ENCODE peak calls at places on chromosome 19, in nine cellular contexts. Q, R, P, X, W, V, E, N and Z are unnamed samples.

GRCh38 chr19:14089412-14089661 is 1.2 kb downstream of the SAMD1 start:
- DNase-seq in Q (peak; percentile 29), X (no peak), W (no peak), N (no peak), R (no peak), V (no peak), E (peak; percentile 36), P (no peak), Z (no peak)

GRCh38 chr19:52115526-52116053 is 20.0 kb upstream of the ZNF841 start:
- DNase-seq in V (no peak), N (no peak), X (no peak), R (no peak), W (no peak), E (no peak), Q (no peak), P (no peak), Z (no peak)

GRCh38 chr19:15260939-15261338 is 28.7 kb upstream of the EPHX3 start:
- DNase-seq in Q (peak; percentile 39), E (no peak), R (no peak), N (no peak), V (no peak), W (no peak), X (no peak), P (no peak), Z (no peak)

GRCh38 chr19:40335101-40335500 is 13.1 kb downstream of the C19orf47 start:
- DNase-seq in Q (no peak), W (no peak), R (no peak), X (no peak), P (no peak), V (no peak), N (no peak), E (no peak), Z (no peak)

GRCh38 chr19:29811125-29812079 is at the start of gene CCNE1:
- DNase-seq in X (peak; percentile 43), V (peak; percentile 92), Q (peak; percentile 90), R (no peak), E (peak; percentile 75), P (peak; percentile 91), N (peak; percentile 67), W (peak; percentile 95), Z (peak; percentile 93)

GRCh38 chr19:4130635-4131438 is 6.9 kb upstream of the MAP2K2 start:
- DNase-seq in P (no peak), V (no peak), W (no peak), E (peak; percentile 80), X (peak; percentile 40), R (peak; percentile 69), N (no peak), Q (peak; percentile 83), Z (no peak)

GRCh38 chr19:31784631-31785237 is 435.5 kb upstream of the TSHZ3 start:
- DNase-seq in V (no peak), E (peak; percentile 20), Q (no peak), N (no peak), R (no peak), W (no peak), P (no peak), X (no peak), Z (no peak)

GRCh38 chr19:3692141-3693029 is 7.9 kb downstream of the PIP5K1C start:
- DNase-seq in W (no peak), N (no peak), V (peak; percentile 42), R (no peak), E (no peak), P (no peak), X (no peak), Q (no peak), Z (peak; percentile 30)

GRCh38 chr19:50480281-50481111 is 3.8 kb upstream of the GARIN5A start:
- DNase-seq in P (no peak), E (no peak), V (no peak), R (no peak), W (no peak), X (no peak), Q (no peak), N (no peak), Z (no peak)

GRCh38 chr19:50485284-50485955 is 8.8 kb upstream of the GARIN5A start:
- DNase-seq in Q (no peak), V (no peak), P (no peak), X (no peak), W (no peak), R (no peak), N (no peak), E (no peak), Z (no peak)

GRCh38 chr19:50482271-50482855 is 5.7 kb upstream of the GARIN5A start:
- DNase-seq in V (no peak), Q (no peak), P (no peak), E (no peak), R (no peak), X (no peak), W (no peak), N (no peak), Z (no peak)

GRCh38 chr19:50481351-50482149 is 4.9 kb upstream of the GARIN5A start:
- DNase-seq in W (no peak), Q (no peak), V (no peak), P (no peak), N (no peak), X (no peak), R (no peak), E (no peak), Z (no peak)

GRCh38 chr19:50482886-50483285 is 6.2 kb upstream of the GARIN5A start:
- DNase-seq in W (no peak), N (no peak), E (no peak), R (no peak), Q (no peak), P (no peak), X (no peak), V (no peak), Z (no peak)
- H3K27ac ChIP-seq in W (no peak overlapping the region), N (no peak overlapping the region), E (no peak overlapping the region), R (no peak overlapping the region), Q (no peak overlapping the region), P (no peak overlapping the region), X (no peak overlapping the region), V (no peak overlapping the region), Z (no peak overlapping the region)

GRCh38 chr19:28601723-28602440 is 611.1 kb downstream of the UQCRFS1 start:
- DNase-seq in Q (no peak), V (no peak), P (no peak), E (no peak), X (no peak), W (no peak), N (no peak), R (no peak), Z (no peak)

GRCh38 chr19:28603453-28603852 is 609.5 kb downstream of the UQCRFS1 start:
- DNase-seq in N (no peak), W (no peak), R (no peak), E (no peak), Q (no peak), V (no peak), X (no peak), P (no peak), Z (no peak)

GRCh38 chr19:28605501-28606268 is 607.3 kb downstream of the UQCRFS1 start:
- DNase-seq in N (no peak), R (no peak), W (no peak), Q (no peak), X (no peak), V (no peak), P (no peak), E (no peak), Z (no peak)

GRCh38 chr19:28606269-28607032 is 606.5 kb downstream of the UQCRFS1 start:
- DNase-seq in R (no peak), W (no peak), P (no peak), N (no peak), V (no peak), E (no peak), Q (peak; percentile 18), X (no peak), Z (no peak)

DNA sequence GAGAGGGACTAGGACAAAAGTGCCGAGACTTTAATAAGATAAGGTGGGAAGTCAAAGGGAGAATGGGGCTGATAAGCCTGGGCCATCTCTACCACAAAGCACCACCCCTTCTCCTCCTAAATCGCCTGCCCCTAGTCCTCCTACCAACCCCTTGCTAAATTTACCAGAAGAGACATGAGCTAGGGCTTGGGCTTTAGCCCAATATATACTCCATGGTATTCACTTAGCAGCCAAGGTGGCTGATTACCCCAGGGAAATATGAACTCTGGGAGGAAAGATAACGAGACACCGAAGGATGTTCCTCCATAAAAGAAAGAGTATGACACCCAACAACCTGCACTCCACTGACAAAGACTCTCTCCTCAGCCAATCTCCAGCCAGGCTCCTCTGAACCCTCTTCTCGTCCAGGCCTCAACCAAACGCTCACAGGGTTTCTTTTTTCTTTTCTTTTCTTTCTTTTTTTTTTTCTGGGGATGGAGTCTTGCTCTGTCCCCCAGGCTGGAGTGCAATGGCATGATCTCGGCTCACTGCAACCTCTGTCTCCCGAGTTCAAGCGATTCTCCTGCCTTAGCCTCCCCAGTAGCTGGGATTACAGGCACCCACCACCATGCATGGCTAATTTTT is 610.2 kb downstream of the UQCRFS1 start:
- DNase-seq in V (no peak), N (no peak), Q (no peak), E (no peak), W (no peak), X (no peak), R (no peak), P (no peak), Z (no peak)
- H3K4me1 ChIP-seq in V (no peaks in the 10 kb centered on the region), N (no peaks in the 10 kb centered on the region), Q (no peaks in the 10 kb centered on the region), E (no peaks in the 10 kb centered on the region), W (no peaks in the 10 kb centered on the region), X (no peaks in the 10 kb centered on the region), R (no peaks in the 10 kb centered on the region), P (no peaks in the 10 kb centered on the region), Z (no peaks in the 10 kb centered on the region)

DNA sequence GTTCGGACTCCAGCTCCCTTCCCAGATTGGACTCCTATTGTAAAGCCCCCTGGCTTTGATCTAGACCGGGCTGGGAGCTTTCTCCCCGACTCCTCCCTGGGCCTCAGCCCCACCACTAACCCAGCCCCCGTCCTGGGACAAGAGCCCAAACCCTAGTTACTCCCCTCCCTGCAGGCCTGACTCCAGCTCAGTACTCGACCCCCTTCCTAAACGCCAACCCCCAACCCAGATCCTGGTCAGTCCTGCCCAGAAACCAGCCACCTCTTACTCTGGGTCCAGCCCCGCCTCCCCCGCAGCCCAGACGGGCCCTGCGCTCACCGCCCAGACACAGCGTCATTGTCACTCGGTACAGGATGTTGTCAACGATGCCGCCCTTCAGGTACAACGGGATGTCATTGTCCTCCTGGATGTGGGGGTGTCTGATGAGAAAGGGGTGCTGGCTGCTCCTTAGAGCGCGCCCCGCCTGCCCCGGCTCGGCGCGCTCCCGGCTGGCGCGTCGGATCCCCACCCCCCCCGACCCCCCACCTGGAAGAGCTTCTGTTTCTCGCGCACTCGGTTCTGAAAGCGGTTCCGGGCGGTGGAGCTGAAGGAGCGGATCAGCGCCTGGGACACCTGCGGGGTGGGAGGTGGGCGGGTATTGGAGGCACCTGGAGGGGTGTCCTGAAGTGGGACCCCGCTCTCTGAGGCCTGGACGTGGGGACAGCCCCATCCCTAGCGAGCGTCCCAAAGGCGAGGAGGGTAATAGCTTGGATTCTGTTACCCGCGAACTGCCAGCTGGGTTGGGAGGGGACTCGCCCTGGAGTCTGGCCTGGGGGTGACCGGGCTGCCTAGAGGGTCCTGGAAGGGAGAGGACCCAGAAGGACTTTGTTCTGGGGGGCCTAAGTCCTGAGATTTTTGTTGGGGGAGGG is 849 bp downstream of the COX7A1 start:
- DNase-seq in X (no peak), N (peak; percentile 34), Q (no peak), R (no peak), P (peak; percentile 68), W (no peak), E (no peak), V (no peak), Z (no peak)
- H3K27ac ChIP-seq in X (no peak overlapping the region), N (peak overlapping the region; percentile 99), Q (no peak overlapping the region), R (no peak overlapping the region), P (peak overlapping the region; percentile 98), W (peak overlapping the region; percentile 94), E (peak overlapping the region; percentile 61), V (no peak overlapping the region), Z (no peak overlapping the region)

DNA sequence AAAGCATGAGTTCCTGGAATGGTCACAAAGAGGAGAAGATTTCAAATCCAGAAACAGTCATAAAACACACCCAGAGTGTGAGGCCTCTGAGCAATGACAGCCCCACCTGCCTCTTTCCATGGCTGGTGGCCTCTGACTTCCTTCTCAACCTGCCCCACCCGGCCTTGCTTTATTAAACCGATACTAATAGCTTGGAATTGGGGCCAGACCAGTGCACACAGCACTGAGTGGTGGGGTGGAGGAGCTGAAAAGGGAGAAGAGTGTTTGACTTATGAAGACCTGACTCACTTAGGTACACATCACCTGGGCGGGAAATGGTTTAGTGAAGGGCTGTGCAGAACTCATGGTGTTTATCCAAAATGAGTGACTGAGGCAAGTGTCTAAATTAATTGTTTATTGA is 20.7 kb upstream of the CEACAM6 start:
- DNase-seq in E (no peak), X (no peak), W (peak; percentile 64), N (no peak), P (no peak), Q (no peak), V (no peak), R (no peak), Z (no peak)
- H3K4me1 ChIP-seq in E (no peaks in the 10 kb centered on the region), X (no peaks in the 10 kb centered on the region), W (no peaks in the 10 kb centered on the region), N (no peaks in the 10 kb centered on the region), P (no peaks in the 10 kb centered on the region), Q (no peaks in the 10 kb centered on the region), V (no peaks in the 10 kb centered on the region), R (no peaks in the 10 kb centered on the region), Z (no peaks in the 10 kb centered on the region)